ENCODE peak calls at places on chromosomes 13 and 19, in nine cellular contexts. One of them, this sample, is unnamed.

GRCh38 chr19:14503285-14503684 is 7.4 kb upstream of the GIPC1 start:
- DNase-seq in GM23248: no peak
- DNase-seq in fibroblast of lung: no peak
- DNase-seq in uterus: no peak
- DNase-seq in mucosa of descending colon: no peak
- DNase-seq in sigmoid colon: no peak
- DNase-seq in bronchial epithelial cell: no peak
- DNase-seq in fibroblast of mammary gland: no peak
- DNase-seq in cardiac muscle cell: no peak
- DNase-seq in this sample: no peak

GRCh38 chr13:42486711-42487198 is 87.2 kb upstream of the TNFSF11 start:
- DNase-seq in cardiac muscle cell: peak
- DNase-seq in sigmoid colon: no peak
- DNase-seq in fibroblast of mammary gland: peak
- DNase-seq in bronchial epithelial cell: peak
- DNase-seq in uterus: no peak
- DNase-seq in fibroblast of lung: peak
- DNase-seq in mucosa of descending colon: no peak
- DNase-seq in GM23248: peak
- DNase-seq in this sample: peak

GRCh38 chr13:24348797-24349515 is 39.6 kb downstream of the C1QTNF9 start:
- DNase-seq in GM23248: no peak
- DNase-seq in mucosa of descending colon: peak
- DNase-seq in fibroblast of lung: no peak
- DNase-seq in sigmoid colon: no peak
- DNase-seq in bronchial epithelial cell: peak
- DNase-seq in cardiac muscle cell: no peak
- DNase-seq in uterus: no peak
- DNase-seq in fibroblast of mammary gland: no peak
- DNase-seq in this sample: no peak

GRCh38 chr19:280541-281007 is 10.6 kb downstream of the PLPP2 start:
- DNase-seq in uterus: no peak
- DNase-seq in fibroblast of mammary gland: no peak
- DNase-seq in fibroblast of lung: no peak
- DNase-seq in mucosa of descending colon: no peak
- DNase-seq in cardiac muscle cell: no peak
- DNase-seq in bronchial epithelial cell: no peak
- DNase-seq in sigmoid colon: no peak
- DNase-seq in GM23248: no peak
- DNase-seq in this sample: no peak

GRCh38 chr19:28522545-28522922 is 690.4 kb downstream of the UQCRFS1 start:
- DNase-seq in mucosa of descending colon: no peak
- DNase-seq in bronchial epithelial cell: no peak
- DNase-seq in sigmoid colon: no peak
- DNase-seq in fibroblast of mammary gland: no peak
- DNase-seq in uterus: no peak
- DNase-seq in cardiac muscle cell: no peak
- DNase-seq in fibroblast of lung: no peak
- DNase-seq in GM23248: no peak
- DNase-seq in this sample: no peak

GRCh38 chr19:55486971-55487883 is 1.0 kb upstream of the SSC5D start:
- DNase-seq in cardiac muscle cell: peak
- DNase-seq in GM23248: peak
- DNase-seq in sigmoid colon: peak
- DNase-seq in bronchial epithelial cell: peak
- DNase-seq in fibroblast of lung: peak
- DNase-seq in uterus: peak
- DNase-seq in mucosa of descending colon: peak
- DNase-seq in fibroblast of mammary gland: peak
- DNase-seq in this sample: peak

GRCh38 chr19:379796-380195 is 29.2 kb downstream of the C2CD4C start:
- DNase-seq in GM23248: no peak
- DNase-seq in uterus: no peak
- DNase-seq in fibroblast of lung: no peak
- DNase-seq in cardiac muscle cell: no peak
- DNase-seq in fibroblast of mammary gland: no peak
- DNase-seq in bronchial epithelial cell: no peak
- DNase-seq in sigmoid colon: no peak
- DNase-seq in mucosa of descending colon: no peak
- DNase-seq in this sample: no peak

GRCh38 chr19:29378543-29379105 is 147.2 kb upstream of the VSTM2B start:
- DNase-seq in fibroblast of lung: no peak
- DNase-seq in mucosa of descending colon: no peak
- DNase-seq in uterus: no peak
- DNase-seq in sigmoid colon: no peak
- DNase-seq in fibroblast of mammary gland: no peak
- DNase-seq in GM23248: no peak
- DNase-seq in cardiac muscle cell: no peak
- DNase-seq in bronchial epithelial cell: no peak
- DNase-seq in this sample: no peak

GRCh38 chr13:91406619-91407018 is 8.2 kb downstream of the GPC5 start:
- DNase-seq in fibroblast of mammary gland: peak
- DNase-seq in mucosa of descending colon: no peak
- DNase-seq in fibroblast of lung: peak
- DNase-seq in GM23248: peak
- DNase-seq in sigmoid colon: no peak
- DNase-seq in bronchial epithelial cell: peak
- DNase-seq in uterus: no peak
- DNase-seq in cardiac muscle cell: peak
- DNase-seq in this sample: peak

GRCh38 chr13:29428310-29428991 is 167.0 kb downstream of the SLC7A1 start:
- DNase-seq in sigmoid colon: no peak
- DNase-seq in cardiac muscle cell: peak
- DNase-seq in fibroblast of mammary gland: no peak
- DNase-seq in uterus: no peak
- DNase-seq in fibroblast of lung: no peak
- DNase-seq in mucosa of descending colon: no peak
- DNase-seq in GM23248: peak
- DNase-seq in bronchial epithelial cell: peak
- DNase-seq in this sample: no peak

GRCh38 chr13:113342820-113343691 is 20.9 kb downstream of the GRTP1 start:
- DNase-seq in fibroblast of mammary gland: no peak
- DNase-seq in cardiac muscle cell: no peak
- DNase-seq in GM23248: no peak
- DNase-seq in fibroblast of lung: no peak
- DNase-seq in bronchial epithelial cell: no peak
- DNase-seq in sigmoid colon: no peak
- DNase-seq in mucosa of descending colon: no peak
- DNase-seq in uterus: no peak
- DNase-seq in this sample: no peak

GRCh38 chr19:39218230-39219007 is 14.4 kb upstream of the SYCN start:
- DNase-seq in mucosa of descending colon: no peak
- DNase-seq in fibroblast of lung: no peak
- DNase-seq in cardiac muscle cell: no peak
- DNase-seq in GM23248: no peak
- DNase-seq in bronchial epithelial cell: no peak
- DNase-seq in uterus: no peak
- DNase-seq in fibroblast of mammary gland: no peak
- DNase-seq in sigmoid colon: no peak
- DNase-seq in this sample: no peak

GRCh38 chr19:49486710-49487276 is 615 bp upstream of the RPL13A start:
- DNase-seq in cardiac muscle cell: no peak
- DNase-seq in GM23248: no peak
- DNase-seq in bronchial epithelial cell: no peak
- DNase-seq in fibroblast of mammary gland: no peak
- DNase-seq in mucosa of descending colon: no peak
- DNase-seq in fibroblast of lung: no peak
- DNase-seq in uterus: no peak
- DNase-seq in sigmoid colon: peak
- DNase-seq in this sample: no peak
- H3K4me3 ChIP-seq in cardiac muscle cell: no peak
- H3K4me3 ChIP-seq in GM23248: no peak
- H3K4me3 ChIP-seq in bronchial epithelial cell: peak
- H3K4me3 ChIP-seq in fibroblast of mammary gland: no peak
- H3K4me3 ChIP-seq in mucosa of descending colon: no peak
- H3K4me3 ChIP-seq in fibroblast of lung: no peak
- H3K4me3 ChIP-seq in uterus: peak
- H3K4me3 ChIP-seq in sigmoid colon: peak
- H3K4me3 ChIP-seq in this sample: no peak

DNA sequence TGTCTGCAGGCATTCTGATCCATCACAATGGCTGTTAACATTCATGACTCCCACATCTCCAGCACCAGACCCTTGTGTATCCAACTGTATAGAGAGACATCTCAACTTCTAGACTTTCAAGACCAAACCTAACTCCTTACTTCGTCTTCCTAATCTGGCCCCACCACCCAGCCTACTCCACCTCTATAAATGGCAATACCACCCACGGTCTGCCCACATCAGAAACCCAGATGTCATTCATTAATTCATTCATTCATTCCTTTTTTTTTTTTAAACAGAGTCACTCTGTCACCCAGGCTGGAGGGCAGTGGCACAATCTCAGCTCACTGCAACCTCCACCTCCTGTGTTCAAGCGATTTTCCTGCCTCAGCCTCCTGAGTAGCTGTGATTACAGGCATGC is 10.4 kb downstream of the GPR42 start:
- DNase-seq in bronchial epithelial cell: no peak
- DNase-seq in GM23248: no peak
- DNase-seq in fibroblast of lung: no peak
- DNase-seq in fibroblast of mammary gland: no peak
- DNase-seq in uterus: no peak
- DNase-seq in sigmoid colon: no peak
- DNase-seq in mucosa of descending colon: no peak
- DNase-seq in cardiac muscle cell: no peak
- DNase-seq in this sample: no peak
- H3K4me3 ChIP-seq in bronchial epithelial cell: no peak
- H3K4me3 ChIP-seq in GM23248: no peak
- H3K4me3 ChIP-seq in fibroblast of lung: no peak
- H3K4me3 ChIP-seq in fibroblast of mammary gland: no peak
- H3K4me3 ChIP-seq in uterus: no peak
- H3K4me3 ChIP-seq in sigmoid colon: no peak
- H3K4me3 ChIP-seq in mucosa of descending colon: no peak
- H3K4me3 ChIP-seq in cardiac muscle cell: no peak
- H3K4me3 ChIP-seq in this sample: no peak

GRCh38 chr19:15825753-15826152 is 10.3 kb upstream of the OR10H1 start:
- DNase-seq in GM23248: no peak
- DNase-seq in fibroblast of lung: no peak
- DNase-seq in bronchial epithelial cell: no peak
- DNase-seq in uterus: no peak
- DNase-seq in mucosa of descending colon: no peak
- DNase-seq in fibroblast of mammary gland: no peak
- DNase-seq in cardiac muscle cell: no peak
- DNase-seq in sigmoid colon: no peak
- DNase-seq in this sample: no peak
- H3K4me3 ChIP-seq in GM23248: no peak
- H3K4me3 ChIP-seq in fibroblast of lung: no peak
- H3K4me3 ChIP-seq in bronchial epithelial cell: no peak
- H3K4me3 ChIP-seq in uterus: no peak
- H3K4me3 ChIP-seq in mucosa of descending colon: no peak
- H3K4me3 ChIP-seq in fibroblast of mammary gland: no peak
- H3K4me3 ChIP-seq in cardiac muscle cell: no peak
- H3K4me3 ChIP-seq in sigmoid colon: no peak
- H3K4me3 ChIP-seq in this sample: no peak

GRCh38 chr19:9724157-9724556 is 44.4 kb downstream of the ZNF846 start:
- DNase-seq in mucosa of descending colon: no peak
- DNase-seq in GM23248: no peak
- DNase-seq in fibroblast of mammary gland: no peak
- DNase-seq in sigmoid colon: no peak
- DNase-seq in fibroblast of lung: no peak
- DNase-seq in cardiac muscle cell: no peak
- DNase-seq in bronchial epithelial cell: no peak
- DNase-seq in uterus: no peak
- DNase-seq in this sample: no peak

GRCh38 chr19:9727644-9728043 is 40.9 kb downstream of the ZNF846 start:
- DNase-seq in GM23248: no peak
- DNase-seq in bronchial epithelial cell: no peak
- DNase-seq in mucosa of descending colon: no peak
- DNase-seq in uterus: no peak
- DNase-seq in fibroblast of lung: no peak
- DNase-seq in cardiac muscle cell: peak
- DNase-seq in fibroblast of mammary gland: no peak
- DNase-seq in sigmoid colon: no peak
- DNase-seq in this sample: no peak

GRCh38 chr19:9720541-9720940 is 45.6 kb upstream of the ZNF562 start:
- DNase-seq in uterus: no peak
- DNase-seq in fibroblast of mammary gland: no peak
- DNase-seq in mucosa of descending colon: no peak
- DNase-seq in sigmoid colon: no peak
- DNase-seq in fibroblast of lung: no peak
- DNase-seq in bronchial epithelial cell: no peak
- DNase-seq in cardiac muscle cell: no peak
- DNase-seq in GM23248: no peak
- DNase-seq in this sample: no peak

DNA sequence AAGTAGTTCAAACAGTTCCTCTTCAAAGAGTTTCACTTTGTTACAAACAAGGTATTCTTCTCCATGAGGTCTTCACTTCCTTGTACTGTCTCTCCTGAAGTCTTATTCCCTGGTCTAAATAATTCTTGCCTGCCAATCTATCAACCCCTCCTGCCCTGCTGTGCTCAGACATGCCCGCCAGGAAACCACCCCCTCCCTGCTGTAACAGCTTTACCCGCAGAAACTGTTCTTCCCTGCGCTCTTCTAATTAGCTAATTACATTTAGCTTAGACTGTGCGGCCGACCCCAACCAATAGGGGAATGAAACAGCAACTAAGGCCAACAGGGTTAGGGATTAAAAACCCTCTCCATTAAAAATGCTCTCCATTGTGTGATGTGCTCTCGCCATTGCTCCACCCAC is 46.7 kb downstream of the ZNF846 start:
- DNase-seq in GM23248: no peak
- DNase-seq in fibroblast of mammary gland: no peak
- DNase-seq in mucosa of descending colon: no peak
- DNase-seq in sigmoid colon: no peak
- DNase-seq in bronchial epithelial cell: peak
- DNase-seq in uterus: no peak
- DNase-seq in fibroblast of lung: no peak
- DNase-seq in cardiac muscle cell: no peak
- DNase-seq in this sample: no peak
- H3K4me3 ChIP-seq in GM23248: no peak
- H3K4me3 ChIP-seq in fibroblast of mammary gland: no peak
- H3K4me3 ChIP-seq in mucosa of descending colon: no peak
- H3K4me3 ChIP-seq in sigmoid colon: no peak
- H3K4me3 ChIP-seq in bronchial epithelial cell: no peak
- H3K4me3 ChIP-seq in uterus: no peak
- H3K4me3 ChIP-seq in fibroblast of lung: no peak
- H3K4me3 ChIP-seq in cardiac muscle cell: no peak
- H3K4me3 ChIP-seq in this sample: no peak

DNA sequence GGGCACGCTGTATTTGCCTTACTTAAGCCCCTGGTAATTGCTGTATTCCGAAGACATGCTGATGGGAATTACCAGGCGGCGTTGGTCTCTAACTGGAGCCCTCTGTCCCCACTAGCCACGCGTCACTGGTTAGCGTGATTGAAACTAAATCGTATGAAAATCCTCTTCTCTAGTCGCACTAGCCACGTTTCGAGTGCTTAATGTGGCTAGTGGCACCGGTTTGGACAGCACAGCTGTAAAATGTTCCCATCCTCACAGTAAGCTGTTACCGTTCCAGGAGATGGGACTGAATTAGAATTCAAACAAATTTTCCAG is 679 bp downstream of the BRCA2 start:
- DNase-seq in sigmoid colon: no peak
- DNase-seq in fibroblast of mammary gland: no peak
- DNase-seq in GM23248: no peak
- DNase-seq in uterus: no peak
- DNase-seq in cardiac muscle cell: no peak
- DNase-seq in bronchial epithelial cell: no peak
- DNase-seq in fibroblast of lung: no peak
- DNase-seq in mucosa of descending colon: no peak
- DNase-seq in this sample: no peak
- H3K4me3 ChIP-seq in sigmoid colon: peak
- H3K4me3 ChIP-seq in fibroblast of mammary gland: peak
- H3K4me3 ChIP-seq in GM23248: peak
- H3K4me3 ChIP-seq in uterus: peak
- H3K4me3 ChIP-seq in cardiac muscle cell: peak
- H3K4me3 ChIP-seq in bronchial epithelial cell: peak
- H3K4me3 ChIP-seq in fibroblast of lung: peak
- H3K4me3 ChIP-seq in mucosa of descending colon: peak
- H3K4me3 ChIP-seq in this sample: peak